ENCODE peak calls at places on chromosome 6, in six cellular contexts. One of them, this sample, is unnamed.
A peak's percentile ranks its signal among the peaks of the same experiment; 100 is the strongest.

GRCh38 chr6:148548065-148548748 is 198.6 kb upstream of the UST start:
- DNase-seq in SK-N-SH: no peak
- DNase-seq in OCI-LY7: no peak
- DNase-seq in HCT116: no peak
- DNase-seq in GM23248: peak; percentile 30
- DNase-seq in MM.1S: no peak
- DNase-seq in this sample: no peak

GRCh38 chr6:2168480-2168879 is 76.9 kb downstream of the GMDS start:
- DNase-seq in SK-N-SH: no peak
- DNase-seq in OCI-LY7: no peak
- DNase-seq in HCT116: no peak
- DNase-seq in GM23248: peak; percentile 34
- DNase-seq in MM.1S: no peak
- DNase-seq in this sample: no peak

GRCh38 chr6:144335315-144335861 is 50.3 kb downstream of the UTRN start:
- DNase-seq in SK-N-SH: no peak
- DNase-seq in OCI-LY7: peak; percentile 35
- DNase-seq in HCT116: no peak
- DNase-seq in GM23248: no peak
- DNase-seq in MM.1S: no peak
- DNase-seq in this sample: no peak

GRCh38 chr6:10792101-10792500 is 44.5 kb downstream of the TMEM14B start:
- DNase-seq in SK-N-SH: no peak
- DNase-seq in OCI-LY7: no peak
- DNase-seq in HCT116: no peak
- DNase-seq in GM23248: no peak
- DNase-seq in MM.1S: no peak
- DNase-seq in this sample: no peak

GRCh38 chr6:114277220-114277619 is 65.6 kb downstream of the HS3ST5 start:
- DNase-seq in SK-N-SH: no peak
- DNase-seq in OCI-LY7: no peak
- DNase-seq in HCT116: no peak
- DNase-seq in GM23248: no peak
- DNase-seq in MM.1S: no peak
- DNase-seq in this sample: no peak

GRCh38 chr6:16244869-16245451 is 6.6 kb downstream of the GMPR start:
- DNase-seq in SK-N-SH: no peak
- DNase-seq in OCI-LY7: no peak
- DNase-seq in HCT116: no peak
- DNase-seq in GM23248: no peak
- DNase-seq in MM.1S: no peak
- DNase-seq in this sample: peak; percentile 67

GRCh38 chr6:33692078-33692759 is 19.3 kb downstream of the UQCC2 start:
- DNase-seq in SK-N-SH: no peak
- DNase-seq in OCI-LY7: no peak
- DNase-seq in HCT116: no peak
- DNase-seq in GM23248: no peak
- DNase-seq in MM.1S: no peak
- DNase-seq in this sample: peak; percentile 69

GRCh38 chr6:3320238-3320637 is 61.5 kb downstream of the PSMG4 start:
- DNase-seq in SK-N-SH: no peak
- DNase-seq in OCI-LY7: no peak
- DNase-seq in HCT116: no peak
- DNase-seq in GM23248: no peak
- DNase-seq in MM.1S: no peak
- DNase-seq in this sample: no peak

GRCh38 chr6:8027965-8028651 is 36.1 kb downstream of the BLOC1S5 start:
- DNase-seq in SK-N-SH: no peak
- DNase-seq in OCI-LY7: no peak
- DNase-seq in HCT116: no peak
- DNase-seq in GM23248: peak; percentile 58
- DNase-seq in MM.1S: no peak
- DNase-seq in this sample: no peak

DNA sequence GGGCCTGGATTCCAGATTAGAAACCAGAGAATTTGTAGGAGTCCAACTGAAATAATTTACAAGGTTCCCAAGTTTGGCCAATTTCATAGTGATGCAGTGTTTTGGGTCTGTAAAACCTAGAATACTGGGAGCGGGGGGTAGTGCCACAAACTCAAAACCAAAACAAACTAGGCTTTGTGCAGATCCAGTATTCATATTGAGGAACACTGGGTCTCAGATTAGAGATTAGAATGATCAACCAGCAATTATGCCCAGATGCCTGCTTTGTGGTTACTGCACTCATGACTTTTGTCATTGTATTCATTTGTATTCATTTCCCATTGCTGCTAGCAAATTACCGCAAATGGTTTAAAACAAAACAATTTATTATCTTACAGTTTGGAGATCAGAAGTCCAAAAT is 3.2 kb upstream of the NDUFAF4 start:
- DNase-seq in SK-N-SH: no peak
- DNase-seq in OCI-LY7: no peak
- DNase-seq in HCT116: no peak
- DNase-seq in GM23248: no peak
- DNase-seq in MM.1S: no peak
- DNase-seq in this sample: no peak
- H2AFZ ChIP-seq in SK-N-SH: no peak overlapping the region
- H2AFZ ChIP-seq in OCI-LY7: no peak overlapping the region
- H2AFZ ChIP-seq in HCT116: no peak overlapping the region
- H2AFZ ChIP-seq in GM23248: no peak overlapping the region
- H2AFZ ChIP-seq in MM.1S: no peak overlapping the region
- H2AFZ ChIP-seq in this sample: no peak overlapping the region

GRCh38 chr6:149990109-149990671 is 26.4 kb downstream of the ULBP1 start:
- DNase-seq in SK-N-SH: no peak
- DNase-seq in OCI-LY7: no peak
- DNase-seq in HCT116: no peak
- DNase-seq in GM23248: peak; percentile 22
- DNase-seq in MM.1S: no peak
- DNase-seq in this sample: peak; percentile 41

GRCh38 chr6:149991838-149992237 is 28.1 kb downstream of the ULBP1 start:
- DNase-seq in SK-N-SH: no peak
- DNase-seq in OCI-LY7: no peak
- DNase-seq in HCT116: no peak
- DNase-seq in GM23248: no peak
- DNase-seq in MM.1S: no peak
- DNase-seq in this sample: no peak

GRCh38 chr6:149988550-149989336 is 25.0 kb downstream of the ULBP1 start:
- DNase-seq in SK-N-SH: no peak
- DNase-seq in OCI-LY7: no peak
- DNase-seq in HCT116: no peak
- DNase-seq in GM23248: no peak
- DNase-seq in MM.1S: no peak
- DNase-seq in this sample: no peak

GRCh38 chr6:149987602-149988107 is 23.9 kb downstream of the ULBP1 start:
- DNase-seq in SK-N-SH: no peak
- DNase-seq in OCI-LY7: no peak
- DNase-seq in HCT116: no peak
- DNase-seq in GM23248: no peak
- DNase-seq in MM.1S: no peak
- DNase-seq in this sample: no peak

GRCh38 chr6:149990672-149991402 is 27.1 kb downstream of the ULBP1 start:
- DNase-seq in SK-N-SH: peak; percentile 39
- DNase-seq in OCI-LY7: peak; percentile 29
- DNase-seq in HCT116: no peak
- DNase-seq in GM23248: peak; percentile 32
- DNase-seq in MM.1S: peak; percentile 6
- DNase-seq in this sample: peak; percentile 62
- TF ChIP-seq EZH2phosphoT487 in SK-N-SH: no peak
- TF ChIP-seq EZH2phosphoT487 in OCI-LY7: no peak
- TF ChIP-seq EZH2phosphoT487 in HCT116: no peak
- TF ChIP-seq EZH2phosphoT487 in GM23248: peak; percentile 70
- TF ChIP-seq EZH2phosphoT487 in MM.1S: no peak
- TF ChIP-seq EZH2phosphoT487 in this sample: peak; percentile 94

GRCh38 chr6:110799181-110799580 is 16.1 kb downstream of the CDK19 start:
- DNase-seq in SK-N-SH: no peak
- DNase-seq in OCI-LY7: no peak
- DNase-seq in HCT116: no peak
- DNase-seq in GM23248: no peak
- DNase-seq in MM.1S: no peak
- DNase-seq in this sample: no peak
- H3K9me3 ChIP-seq in SK-N-SH: no peaks in the 10 kb centered on the region
- H3K9me3 ChIP-seq in OCI-LY7: peaks cover 19% of the 10 kb centered on the region
- H3K9me3 ChIP-seq in HCT116: no peaks in the 10 kb centered on the region
- H3K9me3 ChIP-seq in GM23248: no peaks in the 10 kb centered on the region
- H3K9me3 ChIP-seq in MM.1S: no peaks in the 10 kb centered on the region
- H3K9me3 ChIP-seq in this sample: no peaks in the 10 kb centered on the region

GRCh38 chr6:19413323-19413722 is 423.8 kb upstream of the ID4 start:
- DNase-seq in SK-N-SH: no peak
- DNase-seq in OCI-LY7: no peak
- DNase-seq in HCT116: peak; percentile 40
- DNase-seq in GM23248: peak; percentile 80
- DNase-seq in MM.1S: no peak
- DNase-seq in this sample: no peak

GRCh38 chr6:19415605-19416326 is 421.4 kb upstream of the ID4 start:
- DNase-seq in SK-N-SH: no peak
- DNase-seq in OCI-LY7: no peak
- DNase-seq in HCT116: peak; percentile 47
- DNase-seq in GM23248: peak; percentile 84
- DNase-seq in MM.1S: no peak
- DNase-seq in this sample: no peak

GRCh38 chr6:19416811-19417210 is 420.4 kb upstream of the ID4 start:
- DNase-seq in SK-N-SH: no peak
- DNase-seq in OCI-LY7: no peak
- DNase-seq in HCT116: no peak
- DNase-seq in GM23248: no peak
- DNase-seq in MM.1S: no peak
- DNase-seq in this sample: no peak

GRCh38 chr6:19417713-19418112 is 419.5 kb upstream of the ID4 start:
- DNase-seq in SK-N-SH: no peak
- DNase-seq in OCI-LY7: no peak
- DNase-seq in HCT116: peak; percentile 90
- DNase-seq in GM23248: peak; percentile 76
- DNase-seq in MM.1S: no peak
- DNase-seq in this sample: no peak
- H2AFZ ChIP-seq in SK-N-SH: no peak overlapping the region
- H2AFZ ChIP-seq in OCI-LY7: no peak overlapping the region
- H2AFZ ChIP-seq in HCT116: peak overlapping the region; percentile 77
- H2AFZ ChIP-seq in GM23248: no peak overlapping the region
- H2AFZ ChIP-seq in MM.1S: no peak overlapping the region
- H2AFZ ChIP-seq in this sample: no peak overlapping the region

GRCh38 chr6:119112856-119113530 is 34.5 kb upstream of the FAM184A start:
- DNase-seq in SK-N-SH: peak; percentile 9
- DNase-seq in OCI-LY7: no peak
- DNase-seq in HCT116: no peak
- DNase-seq in GM23248: peak; percentile 5
- DNase-seq in MM.1S: no peak
- DNase-seq in this sample: no peak

GRCh38 chr6:119110601-119111548 is 32.4 kb upstream of the FAM184A start:
- DNase-seq in SK-N-SH: peak; percentile 49
- DNase-seq in OCI-LY7: peak; percentile 54
- DNase-seq in HCT116: peak; percentile 44
- DNase-seq in GM23248: peak; percentile 77
- DNase-seq in MM.1S: peak; percentile 71
- DNase-seq in this sample: peak; percentile 36

GRCh38 chr6:119108076-119108475 is 29.6 kb upstream of the FAM184A start:
- DNase-seq in SK-N-SH: no peak
- DNase-seq in OCI-LY7: no peak
- DNase-seq in HCT116: no peak
- DNase-seq in GM23248: no peak
- DNase-seq in MM.1S: no peak
- DNase-seq in this sample: no peak

GRCh38 chr6:119105262-119105661 is 26.8 kb upstream of the FAM184A start:
- DNase-seq in SK-N-SH: no peak
- DNase-seq in OCI-LY7: no peak
- DNase-seq in HCT116: no peak
- DNase-seq in GM23248: peak; percentile 4
- DNase-seq in MM.1S: no peak
- DNase-seq in this sample: no peak

GRCh38 chr6:119109654-119110325 is 31.3 kb upstream of the FAM184A start:
- DNase-seq in SK-N-SH: no peak
- DNase-seq in OCI-LY7: no peak
- DNase-seq in HCT116: no peak
- DNase-seq in GM23248: peak; percentile 14
- DNase-seq in MM.1S: peak; percentile 21
- DNase-seq in this sample: no peak
- TF ChIP-seq EZH2phosphoT487 in SK-N-SH: no peak
- TF ChIP-seq EZH2phosphoT487 in OCI-LY7: no peak
- TF ChIP-seq EZH2phosphoT487 in HCT116: no peak
- TF ChIP-seq EZH2phosphoT487 in GM23248: no peak
- TF ChIP-seq EZH2phosphoT487 in MM.1S: no peak
- TF ChIP-seq EZH2phosphoT487 in this sample: no peak

GRCh38 chr6:75568100-75568499 is 33.6 kb upstream of the SENP6 start:
- DNase-seq in SK-N-SH: no peak
- DNase-seq in OCI-LY7: no peak
- DNase-seq in HCT116: no peak
- DNase-seq in GM23248: no peak
- DNase-seq in MM.1S: no peak
- DNase-seq in this sample: no peak
- H3K9me3 ChIP-seq in SK-N-SH: no peaks in the 10 kb centered on the region
- H3K9me3 ChIP-seq in OCI-LY7: peaks cover 5% of the 10 kb centered on the region
- H3K9me3 ChIP-seq in HCT116: peaks cover 7% of the 10 kb centered on the region
- H3K9me3 ChIP-seq in GM23248: no peaks in the 10 kb centered on the region
- H3K9me3 ChIP-seq in MM.1S: no peaks in the 10 kb centered on the region
- H3K9me3 ChIP-seq in this sample: no peaks in the 10 kb centered on the region